ENCODE peak calls at places on chromosomes 4 and X, in seven cellular contexts. C is endodermal cell, B is lower leg skin, K is choroid plexus epithelial cell, G is neural crest cell, Y is SK-N-SH, T is fibroblast of pulmonary artery. R is an unnamed sample.

GRCh38 chr4:113499696-113500095 is 261.8 kb downstream of the CAMK2D start:
- DNase-seq in C (no peak), B (no peak), K (peak), G (no peak), Y (no peak), T (peak), R (no peak)

GRCh38 chrX:20507901-20508620 is 241.4 kb upstream of the RPS6KA3 start:
- DNase-seq in C (no peak), B (no peak), K (no peak), G (no peak), Y (no peak), T (no peak), R (no peak)

GRCh38 chrX:68912113-68912980 is 83.5 kb downstream of the EFNB1 start:
- DNase-seq in C (peak), B (no peak), K (peak), G (peak), Y (no peak), T (no peak), R (no peak)

GRCh38 chrX:110331444-110332025 is 13.7 kb upstream of the AMMECR1 start:
- DNase-seq in C (no peak), B (no peak), K (no peak), G (no peak), Y (no peak), T (no peak), R (no peak)

GRCh38 chrX:48465336-48465933 is 4.6 kb downstream of the SLC38A5 start:
- DNase-seq in C (no peak), B (no peak), K (peak), G (no peak), Y (peak), T (peak), R (no peak)

GRCh38 chr4:77740480-77740879 is 78.7 kb downstream of the CNOT6L start:
- DNase-seq in C (no peak), B (no peak), K (no peak), G (no peak), Y (no peak), T (no peak), R (no peak)

GRCh38 chrX:39519213-39519544 is 578.6 kb downstream of the BCOR start:
- DNase-seq in C (no peak), B (no peak), K (peak), G (no peak), Y (peak), T (peak), R (no peak)

GRCh38 chr4:65510976-65511375 is 159.3 kb downstream of the EPHA5 start:
- DNase-seq in C (no peak), B (no peak), K (peak), G (no peak), Y (no peak), T (peak), R (no peak)

GRCh38 chr4:44760142-44760898 is 34.0 kb upstream of the GNPDA2 start:
- DNase-seq in C (no peak), B (no peak), K (peak), G (peak), Y (peak), T (peak), R (no peak)

GRCh38 chr4:119870868-119871267 is 195.8 kb downstream of the MAD2L1 start:
- DNase-seq in C (no peak), B (no peak), K (no peak), G (no peak), Y (no peak), T (no peak), R (no peak)

GRCh38 chr4:38364383-38364963 is 299.5 kb upstream of the KLF3 start:
- DNase-seq in C (no peak), B (no peak), K (no peak), G (no peak), Y (peak), T (no peak), R (no peak)

GRCh38 chrX:101595739-101596419 is 21.9 kb downstream of the ARMCX6 start:
- DNase-seq in C (peak), B (peak), K (peak), G (peak), Y (peak), T (peak), R (no peak)

GRCh38 chrX:138914751-138915150 is 203.2 kb upstream of the FGF13 start:
- DNase-seq in C (no peak), B (no peak), K (no peak), G (no peak), Y (no peak), T (no peak), R (no peak)

GRCh38 chr4:144562019-144562740 is 83.8 kb upstream of the HHIP start:
- DNase-seq in C (peak), B (no peak), K (no peak), G (no peak), Y (no peak), T (peak), R (no peak)

GRCh38 chrX:79336869-79337815 is 30.0 kb downstream of the ITM2A start:
- DNase-seq in C (no peak), B (no peak), K (no peak), G (no peak), Y (no peak), T (no peak), R (no peak)

GRCh38 chr4:111213520-111213919 is 590.6 kb upstream of the PITX2 start:
- DNase-seq in C (no peak), B (no peak), K (no peak), G (no peak), Y (no peak), T (no peak), R (no peak)

GRCh38 chr4:170247585-170247984 is 157.8 kb upstream of the AADAT start:
- DNase-seq in C (no peak), B (no peak), K (peak), G (no peak), Y (no peak), T (no peak), R (no peak)

GRCh38 chr4:113222006-113222405 is 172.6 kb downstream of the ANK2 start:
- DNase-seq in C (no peak), B (no peak), K (peak), G (no peak), Y (no peak), T (peak), R (no peak)

GRCh38 chrX:115040417-115040816 is 23.0 kb upstream of the IL13RA2 start:
- DNase-seq in C (peak), B (no peak), K (no peak), G (no peak), Y (no peak), T (no peak), R (no peak)

GRCh38 chr4:141810702-141811365 is 174.5 kb downstream of the IL15 start:
- DNase-seq in C (no peak), B (no peak), K (no peak), G (no peak), Y (no peak), T (no peak), R (no peak)

GRCh38 chrX:33109858-33110257 is 101.5 kb downstream of the DMD start:
- DNase-seq in C (peak), B (no peak), K (no peak), G (no peak), Y (no peak), T (no peak), R (no peak)

GRCh38 chr4:8310306-8310705 is 40.8 kb downstream of the HTRA3 start:
- DNase-seq in C (peak), B (no peak), K (no peak), G (no peak), Y (no peak), T (no peak), R (no peak)

GRCh38 chrX:11423362-11423818 is 130.2 kb downstream of the AMELX start:
- DNase-seq in C (no peak), B (no peak), K (peak), G (no peak), Y (no peak), T (peak), R (no peak)

GRCh38 chrX:151359931-151360871 is 36.8 kb upstream of the VMA21 start:
- DNase-seq in C (peak), B (no peak), K (peak), G (peak), Y (peak), T (peak), R (peak)

GRCh38 chr4:150970685-150971151 is 44.4 kb downstream of the LRBA start:
- DNase-seq in C (no peak), B (no peak), K (no peak), G (no peak), Y (no peak), T (no peak), R (no peak)

GRCh38 chrX:69107231-69107739 is 58.0 kb downstream of the PJA1 start:
- DNase-seq in C (peak), B (no peak), K (peak), G (no peak), Y (no peak), T (no peak), R (peak)

GRCh38 chrX:100812216-100813158 is 7.7 kb upstream of the CSTF2 start:
- DNase-seq in C (peak), B (no peak), K (peak), G (no peak), Y (no peak), T (no peak), R (no peak)

GRCh38 chr4:123671633-123672404 is 275.2 kb downstream of the SPRY1 start:
- DNase-seq in C (no peak), B (no peak), K (no peak), G (no peak), Y (no peak), T (no peak), R (no peak)

GRCh38 chr4:105683038-105683437 is 25.5 kb downstream of the INTS12 start:
- DNase-seq in C (no peak), B (no peak), K (no peak), G (no peak), Y (no peak), T (no peak), R (no peak)

GRCh38 chr4:133921280-133922195 is 280.1 kb downstream of the PABPC4L start:
- DNase-seq in C (peak), B (no peak), K (peak), G (no peak), Y (no peak), T (peak), R (no peak)

GRCh38 chr4:153530284-153530995 is 64.3 kb downstream of the TMEM131L start:
- DNase-seq in C (no peak), B (no peak), K (no peak), G (no peak), Y (no peak), T (no peak), R (no peak)

GRCh38 chr4:98110214-98110613 is 33.1 kb downstream of the STPG2 start:
- DNase-seq in C (peak), B (no peak), K (no peak), G (no peak), Y (no peak), T (no peak), R (no peak)

GRCh38 chr4:98110929-98111328 is 32.3 kb downstream of the STPG2 start:
- DNase-seq in C (no peak), B (no peak), K (no peak), G (no peak), Y (no peak), T (no peak), R (no peak)

GRCh38 chr4:98117363-98117762 is 25.9 kb downstream of the STPG2 start:
- DNase-seq in C (no peak), B (no peak), K (no peak), G (no peak), Y (no peak), T (no peak), R (no peak)

DNA sequence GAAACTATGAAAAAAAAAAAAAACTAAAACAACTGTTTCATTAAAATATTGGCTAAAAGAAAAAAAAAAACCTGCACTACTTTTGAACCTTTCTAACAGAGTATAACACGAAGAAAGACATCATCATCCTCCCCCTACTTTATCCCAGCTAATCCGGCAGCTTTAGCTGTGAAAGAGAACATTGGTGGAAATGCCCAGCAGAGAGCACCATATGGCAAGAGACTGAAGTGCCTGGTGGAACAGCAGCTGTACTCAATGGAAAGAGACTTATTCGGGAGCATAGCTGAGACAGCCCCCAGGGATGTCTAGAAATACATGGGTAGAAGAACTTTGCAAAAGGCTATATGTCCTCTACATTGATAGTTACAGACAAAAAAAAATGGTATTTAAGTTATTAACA is 30.3 kb downstream of the STPG2 start:
- DNase-seq in C (peak), B (no peak), K (peak), G (no peak), Y (no peak), T (peak), R (no peak)
- TF ChIP-seq CTCF in C (peak), B (no peak), K (peak), G (peak), Y (peak), T (peak), R (peak)

GRCh38 chrX:12496343-12496742 is 294.9 kb upstream of the PRPS2 start:
- DNase-seq in C (no peak), B (no peak), K (no peak), G (no peak), Y (no peak), T (no peak), R (no peak)

GRCh38 chrX:12494400-12495138 is 296.6 kb upstream of the PRPS2 start:
- DNase-seq in C (no peak), B (no peak), K (no peak), G (no peak), Y (no peak), T (no peak), R (no peak)

GRCh38 chrX:12497832-12498591 is 293.2 kb upstream of the PRPS2 start:
- DNase-seq in C (peak), B (no peak), K (no peak), G (peak), Y (peak), T (no peak), R (no peak)
- TF ChIP-seq CTCF in C (peak), B (no peak), K (no peak), G (peak), Y (peak), T (peak), R (peak)

DNA sequence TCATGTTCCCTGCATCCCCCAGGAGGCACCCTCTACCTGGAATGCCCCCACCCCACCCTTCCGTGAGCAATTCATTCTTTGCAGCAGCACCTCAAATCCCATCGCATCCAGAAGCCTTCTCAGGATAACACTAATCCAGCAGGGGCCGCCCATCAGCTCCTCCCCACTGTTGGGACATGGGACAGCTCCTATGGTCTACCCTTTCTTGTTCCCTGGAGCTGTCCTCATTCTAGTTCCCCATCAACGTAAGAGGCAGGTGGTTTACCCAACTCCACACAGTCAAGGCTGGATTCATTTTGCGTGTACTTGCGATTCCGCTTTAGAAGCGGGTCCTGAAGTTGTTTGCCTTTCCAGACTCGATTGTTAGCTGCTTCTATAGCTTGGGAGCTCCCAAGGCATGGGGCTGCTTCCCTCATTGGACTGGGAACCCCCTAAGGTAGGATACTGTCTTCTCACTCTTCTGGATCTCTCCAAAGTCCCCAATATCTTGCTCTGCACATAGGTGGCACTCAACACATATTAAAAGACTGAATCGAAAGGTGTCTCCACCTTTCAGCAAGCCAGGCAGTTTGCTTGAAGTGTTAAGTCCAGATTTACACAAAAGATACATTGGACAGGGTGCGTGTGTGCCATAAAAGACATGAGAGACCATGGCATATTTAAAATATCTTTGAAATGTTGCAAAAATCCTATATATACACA is 942 bp upstream of the APLN start:
- DNase-seq in C (peak), B (no peak), K (no peak), G (no peak), Y (no peak), T (no peak), R (no peak)
- TF ChIP-seq CTCF in C (no peak), B (no peak), K (peak), G (no peak), Y (no peak), T (no peak), R (no peak)

GRCh38 chr4:83618431-83618830 is 82.5 kb downstream of the GPAT3 start:
- DNase-seq in C (no peak), B (no peak), K (peak), G (no peak), Y (no peak), T (peak), R (no peak)
- TF ChIP-seq CTCF in C (no peak), B (no peak), K (no peak), G (no peak), Y (no peak), T (no peak), R (no peak)

DNA sequence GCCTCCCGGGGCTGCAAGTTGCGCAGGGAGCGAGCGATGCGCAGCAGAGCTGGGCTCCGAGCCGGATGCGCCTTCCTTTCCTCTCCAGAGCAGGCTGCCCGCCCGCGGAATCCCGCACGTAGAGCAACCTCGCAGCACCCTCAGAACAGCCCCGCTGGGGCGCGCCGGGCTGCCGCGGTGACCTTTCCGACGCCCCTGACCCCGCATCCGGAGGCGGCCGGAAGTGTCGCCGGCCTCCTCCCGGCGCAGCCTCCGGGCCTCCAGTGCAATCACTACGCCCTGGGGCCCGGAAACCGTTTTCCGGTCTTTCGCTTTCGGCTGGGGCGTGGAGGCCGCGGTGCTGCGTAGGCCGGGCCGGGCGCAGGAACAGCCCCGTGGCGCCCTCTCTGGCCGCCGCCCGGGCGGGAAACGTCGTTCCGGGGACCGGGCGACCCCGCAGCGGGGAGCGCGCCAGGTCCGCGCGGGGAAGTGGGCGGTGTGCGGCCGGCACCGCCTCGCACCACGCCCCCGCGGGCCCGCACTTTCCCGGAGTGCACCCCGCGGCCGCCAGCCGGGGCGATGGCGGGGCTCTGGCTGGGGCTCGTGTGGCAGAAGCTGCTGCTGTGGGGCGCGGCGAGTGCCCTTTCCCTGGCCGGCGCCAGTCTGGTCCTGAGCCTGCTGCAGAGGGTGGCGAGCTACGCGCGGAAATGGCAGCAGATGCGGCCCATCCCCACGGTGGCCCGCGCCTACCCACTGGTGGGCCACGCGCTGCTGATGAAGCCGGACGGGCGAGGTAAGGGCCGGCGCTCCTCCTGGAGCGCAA is at the start of gene CYP4V2:
- DNase-seq in C (peak), B (peak), K (peak), G (peak), Y (peak), T (peak), R (peak)
- TF ChIP-seq CTCF in C (peak), B (no peak), K (peak), G (peak), Y (peak), T (no peak), R (peak)

R was measured in progenitor cell of endocrine pancreas.